ENCODE peak calls at places on chromosomes 7 and 10, in four cellular contexts. U, A, S and G are unnamed samples.

GRCh38 chr7:80708007-80708594 is 69.7 kb downstream of the CD36 start:
- DNase-seq in U (no peak), A (no peak), S (no peak), G (no peak)

GRCh38 chr10:122974034-122974433 is 6.2 kb upstream of the PSTK start:
- DNase-seq in A (no peak), U (no peak), S (no peak), G (peak)

GRCh38 chr7:14374336-14374735 is 384.9 kb upstream of the ETV1 start:
- DNase-seq in A (no peak), S (no peak), U (no peak), G (no peak)

GRCh38 chr7:85133560-85133959 is 53.3 kb downstream of the SEMA3D start:
- DNase-seq in A (no peak), S (no peak), U (no peak), G (no peak)

GRCh38 chr10:9081253-9081652 is 1026.8 kb downstream of the GATA3 start:
- DNase-seq in S (no peak), A (no peak), U (no peak), G (no peak)

GRCh38 chr7:94205529-94205928 is 189.2 kb upstream of the COL1A2 start:
- DNase-seq in A (no peak), S (no peak), U (no peak), G (no peak)

GRCh38 chr10:74542077-74542476 is 284.3 kb upstream of the KAT6B start:
- DNase-seq in S (no peak), A (no peak), U (no peak), G (peak)

GRCh38 chr10:60162631-60163030 is 227.0 kb downstream of the ANK3 start:
- DNase-seq in U (no peak), A (no peak), S (no peak), G (no peak)

GRCh38 chr7:77475181-77475580 is 59.0 kb upstream of the GSAP start:
- DNase-seq in U (no peak), A (no peak), S (no peak), G (no peak)

DNA sequence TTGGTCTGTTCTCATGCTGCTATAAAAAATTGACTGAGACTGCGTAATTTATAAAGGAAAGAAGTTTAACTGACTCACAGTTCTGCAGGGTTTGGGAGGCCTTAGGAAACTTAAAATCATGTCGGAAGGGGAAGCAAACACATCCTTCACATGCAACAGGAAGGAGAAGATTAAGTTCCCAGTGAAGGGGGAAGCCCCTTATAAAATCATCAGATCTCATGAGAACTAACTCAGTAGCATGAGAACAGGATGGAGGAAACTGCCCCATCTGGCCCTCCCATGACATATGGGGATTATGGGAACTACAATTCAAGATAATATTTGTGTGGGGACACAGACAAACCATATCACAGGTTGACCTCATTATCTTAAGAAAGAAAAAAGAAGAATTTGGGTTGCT is 134.5 kb downstream of the PPP1R3A start:
- DNase-seq in S (no peak), U (no peak), A (no peak), G (no peak)
- TF ChIP-seq ELK1 in S (no peak), U (no peak), A (no peak), G (no peak)

GRCh38 chr10:119306514-119306951 is 99.2 kb downstream of the GRK5 start:
- DNase-seq in U (peak), S (peak), A (peak), G (no peak)

GRCh38 chr10:119306964-119307363 is 99.6 kb downstream of the GRK5 start:
- DNase-seq in U (no peak), A (no peak), S (no peak), G (peak)

GRCh38 chr10:119309423-119309770 is 102.0 kb downstream of the GRK5 start:
- DNase-seq in S (no peak), A (peak), U (no peak), G (no peak)

GRCh38 chr10:119308556-119309422 is 101.4 kb downstream of the GRK5 start:
- DNase-seq in U (no peak), A (no peak), S (no peak), G (no peak)

DNA sequence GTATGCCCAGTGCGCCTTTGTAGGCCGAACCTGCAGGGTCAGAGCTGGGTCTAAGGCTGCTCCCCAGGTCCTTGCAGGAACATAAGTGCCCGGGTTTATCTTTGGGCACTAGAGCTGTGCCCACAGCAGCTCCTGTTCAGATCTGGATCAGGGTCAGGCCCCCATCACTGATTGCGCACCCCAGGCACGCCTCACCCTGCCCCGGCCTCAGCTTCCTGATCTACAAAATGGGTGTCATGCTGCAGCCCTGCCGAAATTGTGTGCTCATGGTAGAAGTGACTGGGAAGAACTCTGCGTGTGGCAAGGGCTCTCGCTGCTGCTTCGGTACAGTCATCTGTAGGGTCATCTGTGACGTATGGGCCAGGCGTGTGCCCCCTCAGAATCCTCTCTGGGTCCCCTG is 100.7 kb downstream of the GRK5 start:
- DNase-seq in U (no peak), A (no peak), S (no peak), G (no peak)
- TF ChIP-seq ELK1 in U (no peak), A (no peak), S (no peak), G (no peak)

GRCh38 chr10:131246089-131246488 is 65.4 kb downstream of the TCERG1L start:
- DNase-seq in U (no peak), A (no peak), S (no peak), G (no peak)
- TF ChIP-seq ELK1 in U (no peak), A (no peak), S (no peak), G (no peak)

DNA sequence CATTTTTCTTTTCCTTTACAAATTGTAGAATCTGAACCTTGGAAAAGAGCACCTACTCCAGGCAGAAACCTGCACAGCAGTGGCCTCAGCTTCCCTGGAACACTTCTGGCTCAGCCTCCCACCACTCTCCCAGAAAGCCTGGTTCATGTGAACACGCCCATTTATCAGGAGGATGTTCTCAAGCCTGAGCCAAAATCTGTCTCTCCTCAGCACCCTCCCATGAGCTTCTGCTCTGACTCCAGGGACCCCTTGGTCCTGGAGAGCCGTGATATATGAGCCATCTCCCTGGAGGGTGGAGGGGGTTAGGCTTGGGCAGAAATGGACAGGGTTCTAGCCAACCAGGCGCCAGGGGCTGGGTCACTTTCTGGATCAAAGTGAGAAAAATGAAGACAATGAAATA is 10.1 kb downstream of the GDF2 start:
- DNase-seq in S (no peak), A (no peak), U (no peak), G (no peak)
- TF ChIP-seq ELK1 in S (no peak), A (no peak), U (no peak), G (no peak)

GRCh38 chr10:80540136-80540535 is 2.4 kb downstream of the SH2D4B start:
- DNase-seq in U (no peak), A (no peak), S (no peak), G (no peak)

GRCh38 chr10:80541144-80541750 is 3.5 kb downstream of the SH2D4B start:
- DNase-seq in A (peak), U (no peak), S (no peak), G (no peak)

GRCh38 chr10:80542053-80542452 is 4.4 kb downstream of the SH2D4B start:
- DNase-seq in U (no peak), S (no peak), A (no peak), G (peak)

GRCh38 chr10:80539421-80539999 is 1.8 kb downstream of the SH2D4B start:
- DNase-seq in A (no peak), S (no peak), U (no peak), G (no peak)

GRCh38 chr10:80540644-80541143 is 3.0 kb downstream of the SH2D4B start:
- DNase-seq in U (no peak), A (peak), S (no peak), G (no peak)
- TF ChIP-seq ELK1 in U (no peak), A (no peak), S (no peak), G (no peak)